ENCODE peak calls at places on chromosomes 12 and 14, in seven cellular contexts. F is effector memory CD4-positive, alpha-beta T cell; C is endothelial cell of umbilical vein; J is WERI-Rb-1; L is body of pancreas; A is fibroblast of the aortic adventitia; P is HCT116. I is an unnamed sample.

GRCh38 chr12:46891306-46891705 is 65.5 kb upstream of the SLC38A4 start:
- DNase-seq in C (no peak), P (no peak), J (no peak), A (peak; percentile 49), F (no peak), L (no peak), I (no peak)

GRCh38 chr12:115155665-115156645 is 472.0 kb upstream of the TBX3 start:
- DNase-seq in J (no peak), C (no peak), A (peak; percentile 91), L (no peak), P (no peak), F (no peak), I (no peak)

GRCh38 chr14:64971890-64972785 is at the start of gene RAB15:
- DNase-seq in L (peak; percentile 32), P (no peak), C (peak; percentile 33), F (peak; percentile 23), J (peak; percentile 51), A (no peak), I (no peak)

GRCh38 chr12:40253936-40254335 is 29.1 kb downstream of the LRRK2 start:
- DNase-seq in J (no peak), P (no peak), F (no peak), C (no peak), L (no peak), A (peak; percentile 85), I (no peak)

GRCh38 chr14:73785336-73785833 is 66.2 kb upstream of the PTGR2 start:
- DNase-seq in F (no peak), A (peak; percentile 91), P (no peak), L (no peak), J (peak; percentile 66), C (peak; percentile 75), I (no peak)

GRCh38 chr12:23185346-23185745 is 560.4 kb downstream of the ETNK1 start:
- DNase-seq in L (no peak), C (no peak), F (no peak), J (no peak), A (no peak), P (no peak), I (no peak)

GRCh38 chr14:103848720-103849077 is 1.3 kb upstream of the PPP1R13B start:
- DNase-seq in A (no peak), C (no peak), F (no peak), J (no peak), L (no peak), P (no peak), I (no peak)

GRCh38 chr12:124830306-124830705 is 33.4 kb downstream of the SCARB1 start:
- DNase-seq in A (no peak), F (no peak), J (no peak), L (no peak), P (no peak), C (no peak), I (no peak)

GRCh38 chr12:76588881-76589565 is 29.5 kb upstream of the OSBPL8 start:
- DNase-seq in L (no peak), P (no peak), F (no peak), A (peak; percentile 96), J (no peak), C (no peak), I (no peak)

GRCh38 chr12:53740130-53740491 is 11.7 kb downstream of the CISTR start:
- DNase-seq in A (no peak), F (no peak), J (no peak), C (no peak), L (no peak), P (no peak), I (no peak)
- H3K4me3 ChIP-seq in A (no peak overlapping the region), F (no peak overlapping the region), J (no peak overlapping the region), C (no peak overlapping the region), L (no peak overlapping the region), P (no peak overlapping the region), I (no peak overlapping the region)

GRCh38 chr12:105523164-105524057 is 192.9 kb downstream of the C12orf75 start:
- DNase-seq in A (peak; percentile 96), P (no peak), C (peak; percentile 18), J (no peak), F (no peak), L (peak; percentile 16), I (no peak)
- H3K4me3 ChIP-seq in A (no peak overlapping the region), P (no peak overlapping the region), C (no peak overlapping the region), J (no peak overlapping the region), F (no peak overlapping the region), L (no peak overlapping the region), I (no peak overlapping the region)

DNA sequence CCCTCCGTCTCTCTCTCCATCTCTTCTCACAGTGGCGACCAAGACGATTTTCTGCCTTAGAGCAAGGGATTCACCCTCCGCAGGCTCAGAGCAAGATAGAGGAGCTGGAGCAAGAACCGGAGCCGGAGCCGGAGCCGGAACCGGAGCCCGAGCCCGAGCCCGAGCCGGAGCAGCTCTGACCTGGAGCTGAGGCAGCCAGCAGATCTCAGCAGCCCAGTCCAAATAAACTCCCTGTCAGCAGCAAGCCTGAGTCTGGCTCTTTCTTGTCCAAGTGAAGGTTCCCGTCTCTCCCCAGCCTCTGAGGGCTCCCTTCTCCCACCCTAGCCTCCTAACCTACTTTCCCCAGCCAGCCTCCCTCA is 5.9 kb downstream of the LAG3 start:
- DNase-seq in L (peak; percentile 30), F (no peak), J (peak; percentile 68), P (no peak), A (peak; percentile 39), C (no peak), I (peak; percentile 44)
- H3K4me3 ChIP-seq in L (no peak overlapping the region), F (peak overlapping the region; percentile 55), J (no peak overlapping the region), P (no peak overlapping the region), A (peak overlapping the region; percentile 58), C (no peak overlapping the region), I (peak overlapping the region; percentile 61)

GRCh38 chr12:121811434-121812319 is 7.9 kb downstream of the SETD1B start:
- DNase-seq in J (peak; percentile 67), F (peak; percentile 65), P (no peak), C (peak; percentile 67), A (peak; percentile 63), L (peak; percentile 77), I (no peak)

GRCh38 chr12:121813951-121814350 is 10.1 kb downstream of the SETD1B start:
- DNase-seq in F (no peak), C (no peak), P (no peak), J (no peak), A (no peak), L (no peak), I (no peak)

GRCh38 chr12:121814429-121815119 is 10.8 kb downstream of the SETD1B start:
- DNase-seq in F (no peak), L (no peak), J (no peak), C (no peak), A (no peak), P (no peak), I (no peak)

GRCh38 chr12:121812320-121812871 is 8.6 kb downstream of the SETD1B start:
- DNase-seq in P (no peak), J (no peak), A (peak; percentile 79), C (peak; percentile 53), F (no peak), L (peak; percentile 79), I (no peak)

DNA sequence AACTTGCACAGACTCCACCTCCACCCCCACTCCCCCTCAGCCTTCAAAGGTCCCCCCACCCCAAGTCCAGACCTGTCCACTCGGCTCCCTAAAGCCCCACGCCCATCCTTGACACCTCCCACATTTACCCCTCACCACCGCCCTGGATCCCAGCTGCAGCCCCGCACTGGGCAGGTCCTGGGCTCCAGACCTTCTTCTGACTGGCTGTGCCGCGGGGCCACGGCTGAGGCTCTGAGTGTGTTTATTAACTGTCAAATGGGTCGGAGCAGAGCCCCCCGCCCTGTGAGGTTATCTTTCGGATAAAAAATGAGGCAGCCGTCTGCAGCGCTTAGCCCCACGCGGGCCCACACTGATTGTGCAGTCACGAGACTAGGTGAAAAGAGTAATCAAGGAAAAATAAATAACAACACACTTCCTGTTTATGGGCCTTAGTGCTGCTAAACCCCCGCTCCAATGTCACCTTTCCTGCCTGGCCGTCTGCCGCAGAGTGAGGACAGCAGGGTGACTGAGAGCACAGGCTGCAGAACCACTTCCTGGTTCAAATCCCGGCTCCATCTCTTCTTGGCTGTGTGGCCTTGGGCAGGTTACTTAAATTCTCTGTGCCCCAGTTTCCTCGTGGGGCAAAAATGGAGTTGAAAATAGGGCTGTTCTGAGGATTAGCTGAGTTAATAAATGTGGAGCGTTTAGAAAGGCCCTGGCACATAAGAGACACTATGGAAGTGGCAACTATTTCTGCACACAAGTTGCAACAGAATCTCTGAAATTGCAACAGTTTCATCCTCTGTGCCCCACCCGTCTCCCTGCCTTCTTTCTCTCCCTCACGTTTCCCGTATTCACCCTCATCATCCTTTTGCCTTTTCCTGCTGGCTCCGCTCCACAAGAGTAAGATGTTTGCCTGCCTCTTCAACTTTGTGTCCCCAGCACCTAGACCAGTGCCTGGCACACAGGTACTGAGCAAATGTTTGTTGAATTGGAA is 9.4 kb downstream of the SETD1B start:
- DNase-seq in L (no peak), P (no peak), J (no peak), C (no peak), A (peak; percentile 65), F (no peak), I (no peak)
- H3K4me3 ChIP-seq in L (peak overlapping the region; percentile 63), P (no peak overlapping the region), J (no peak overlapping the region), C (no peak overlapping the region), A (peak overlapping the region; percentile 81), F (no peak overlapping the region), I (peak overlapping the region; percentile 73)

GRCh38 chr12:116693259-116694227 is 44.3 kb downstream of the SPRING1 start:
- DNase-seq in A (no peak), J (no peak), L (peak; percentile 35), P (no peak), F (no peak), C (no peak), I (no peak)
- H3K4me3 ChIP-seq in A (no peak overlapping the region), J (no peak overlapping the region), L (no peak overlapping the region), P (no peak overlapping the region), F (no peak overlapping the region), C (no peak overlapping the region), I (no peak overlapping the region)

GRCh38 chr14:47264842-47265241 is 410.6 kb downstream of the MDGA2 start:
- DNase-seq in L (no peak), C (no peak), A (no peak), P (no peak), F (no peak), J (no peak), I (no peak)

GRCh38 chr14:47270715-47271114 is 404.7 kb downstream of the MDGA2 start:
- DNase-seq in J (no peak), A (no peak), P (no peak), C (no peak), F (no peak), L (no peak), I (no peak)

GRCh38 chr14:47273939-47274338 is 401.5 kb downstream of the MDGA2 start:
- DNase-seq in P (no peak), F (no peak), A (no peak), J (no peak), C (no peak), L (no peak), I (no peak)

GRCh38 chr14:47269788-47270492 is 405.5 kb downstream of the MDGA2 start:
- DNase-seq in A (peak; percentile 4), C (no peak), L (no peak), P (no peak), J (no peak), F (no peak), I (no peak)
- H3K4me3 ChIP-seq in A (no peak overlapping the region), C (no peak overlapping the region), L (no peak overlapping the region), P (no peak overlapping the region), J (no peak overlapping the region), F (no peak overlapping the region), I (no peak overlapping the region)

I was measured in LNCaP clone FGC.